ENCODE peak calls at places on chromosome 5, in eight cellular contexts. E is fibroblast of mammary gland; G is fibroblast of lung; U is testis; Q is IMR-90; Y is CD8-positive, alpha-beta T cell; Z is uterus; K is left ventricle myocardium inferior. V is an unnamed sample.

GRCh38 chr5:131999991-132000490 is 11.4 kb downstream of the ACSL6 start:
- DNase-seq in E (no peak), G (no peak), U (no peak), Q (no peak), Y (no peak), Z (no peak), K (no peak), V (no peak)

GRCh38 chr5:116380615-116381014 is 194.0 kb downstream of the SEMA6A start:
- DNase-seq in E (no peak), G (no peak), U (no peak), Q (no peak), Y (no peak), Z (no peak), K (no peak), V (no peak)

GRCh38 chr5:42621662-42622061 is 135.0 kb upstream of the CCDC152 start:
- DNase-seq in E (no peak), G (peak; percentile 55), U (no peak), Q (peak; percentile 7), Y (no peak), Z (no peak), K (no peak), V (no peak)

GRCh38 chr5:176614805-176615478 is 5.0 kb upstream of the GPRIN1 start:
- DNase-seq in E (peak; percentile 77), G (peak; percentile 76), U (no peak), Q (peak; percentile 88), Y (no peak), Z (no peak), K (no peak), V (peak; percentile 82)

GRCh38 chr5:78638423-78638822 is 10.1 kb downstream of the LHFPL2 start:
- DNase-seq in E (peak; percentile 98), G (peak; percentile 97), U (peak; percentile 87), Q (peak; percentile 92), Y (no peak), Z (peak; percentile 79), K (peak; percentile 45), V (peak; percentile 98)

GRCh38 chr5:149618581-149619248 is 37.4 kb downstream of the ARHGEF37 start:
- DNase-seq in E (peak; percentile 72), G (peak; percentile 58), U (peak; percentile 60), Q (peak; percentile 72), Y (no peak), Z (no peak), K (no peak), V (peak; percentile 86)

GRCh38 chr5:179142434-179143198 is 82.4 kb downstream of the ZNF354C start:
- DNase-seq in E (peak; percentile 73), G (peak; percentile 80), U (no peak), Q (peak; percentile 87), Y (no peak), Z (no peak), K (no peak), V (peak; percentile 6)

GRCh38 chr5:43313854-43314457 is 744 bp upstream of the HMGCS1 start:
- DNase-seq in E (peak; percentile 57), G (peak; percentile 20), U (peak; percentile 26), Q (no peak), Y (no peak), Z (peak; percentile 28), K (no peak), V (peak; percentile 28)

GRCh38 chr5:135623186-135623715 is 44.5 kb upstream of the CXCL14 start:
- DNase-seq in E (no peak), G (no peak), U (no peak), Q (no peak), Y (no peak), Z (no peak), K (no peak), V (no peak)

GRCh38 chr5:2634399-2635176 is 116.9 kb downstream of the IRX2 start:
- DNase-seq in E (no peak), G (no peak), U (no peak), Q (no peak), Y (no peak), Z (no peak), K (no peak), V (no peak)

GRCh38 chr5:103036601-103037000 is 83.3 kb downstream of the GIN1 start:
- DNase-seq in E (peak; percentile 52), G (no peak), U (no peak), Q (no peak), Y (no peak), Z (no peak), K (no peak), V (no peak)

GRCh38 chr5:11719888-11720481 is 184.3 kb downstream of the CTNND2 start:
- DNase-seq in E (peak; percentile 34), G (peak; percentile 37), U (peak; percentile 83), Q (no peak), Y (no peak), Z (no peak), K (peak; percentile 20), V (peak; percentile 77)

GRCh38 chr5:43425965-43426364 is 13.8 kb upstream of the CCL28 start:
- DNase-seq in E (peak; percentile 82), G (peak; percentile 98), U (no peak), Q (peak; percentile 80), Y (no peak), Z (no peak), K (no peak), V (peak; percentile 97)

GRCh38 chr5:119179857-119180641 is 109.2 kb downstream of the DMXL1 start:
- DNase-seq in E (peak; percentile 38), G (peak; percentile 39), U (no peak), Q (peak; percentile 52), Y (no peak), Z (no peak), K (no peak), V (peak; percentile 4)

GRCh38 chr5:178640331-178641045 is 13.6 kb upstream of the CLK4 start:
- DNase-seq in E (no peak), G (no peak), U (no peak), Q (no peak), Y (no peak), Z (no peak), K (no peak), V (peak; percentile 53)

GRCh38 chr5:23820764-23821471 is 313.5 kb downstream of the PRDM9 start:
- DNase-seq in E (peak; percentile 72), G (peak; percentile 15), U (no peak), Q (peak; percentile 1), Y (no peak), Z (no peak), K (no peak), V (peak; percentile 78)

GRCh38 chr5:134874831-134875655 is 872 bp downstream of the TXNDC15 start:
- DNase-seq in E (peak; percentile 92), G (peak; percentile 88), U (peak; percentile 80), Q (peak; percentile 88), Y (no peak), Z (peak; percentile 77), K (peak; percentile 66), V (peak; percentile 79)

GRCh38 chr5:664343-664993 is 28.7 kb downstream of the TPPP start:
- DNase-seq in E (no peak), G (no peak), U (no peak), Q (no peak), Y (no peak), Z (no peak), K (no peak), V (no peak)

GRCh38 chr5:82793808-82794419 is 283.3 kb downstream of the TMEM167A start:
- DNase-seq in E (peak; percentile 50), G (peak; percentile 6), U (peak; percentile 60), Q (peak; percentile 20), Y (no peak), Z (no peak), K (no peak), V (peak; percentile 60)

GRCh38 chr5:176994460-176995121 is 12.0 kb downstream of the UIMC1 start:
- DNase-seq in E (peak; percentile 60), G (peak; percentile 88), U (peak; percentile 64), Q (peak; percentile 60), Y (no peak), Z (no peak), K (peak; percentile 29), V (peak; percentile 75)

GRCh38 chr5:178312900-178313299 is 80.3 kb upstream of the PHYKPL start:
- DNase-seq in E (peak; percentile 4), G (no peak), U (no peak), Q (no peak), Y (no peak), Z (no peak), K (no peak), V (peak; percentile 56)

GRCh38 chr5:178590141-178590923 is at the start of gene COL23A1:
- DNase-seq in E (peak; percentile 37), G (peak; percentile 60), U (peak; percentile 76), Q (peak; percentile 43), Y (no peak), Z (peak; percentile 30), K (peak; percentile 72), V (no peak)

DNA sequence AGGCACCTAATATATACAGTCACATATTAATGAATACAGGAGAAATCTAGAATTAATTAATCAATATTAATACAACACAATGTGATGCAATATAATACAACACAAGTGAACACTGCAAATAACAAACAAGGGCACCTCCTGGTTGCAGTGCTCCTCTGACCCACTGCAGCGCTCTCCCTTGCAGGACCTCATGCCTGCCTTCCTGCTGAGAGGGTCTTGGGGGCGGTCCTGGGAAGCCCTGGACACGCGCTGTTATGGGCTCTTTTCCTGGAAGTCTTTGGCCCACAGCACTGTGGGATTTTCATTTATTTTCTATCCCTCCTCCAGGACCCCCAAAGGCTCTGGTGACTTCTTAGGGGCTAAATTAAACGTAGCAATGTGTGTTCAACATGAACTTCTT is 485.8 kb downstream of the IRX1 start:
- DNase-seq in E (no peak), G (no peak), U (no peak), Q (no peak), Y (no peak), Z (no peak), K (no peak), V (no peak)
- TF ChIP-seq CTCF in E (no peak), G (no peak), U (no peak), Q (no peak), Y (no peak), Z (no peak), K (no peak), V (no peak)

GRCh38 chr5:55402199-55402598 is 94.4 kb downstream of the MTREX start:
- DNase-seq in E (no peak), G (no peak), U (no peak), Q (no peak), Y (no peak), Z (no peak), K (no peak), V (peak; percentile 2)
- TF ChIP-seq CTCF in E (peak; percentile 15), G (peak; percentile 14), U (no peak), Q (no peak), Y (no peak), Z (no peak), K (peak; percentile 22), V (no peak)

GRCh38 chr5:128081111-128081865 is 2.3 kb upstream of the SLC12A2 start:
- DNase-seq in E (peak; percentile 34), G (peak; percentile 12), U (no peak), Q (no peak), Y (no peak), Z (no peak), K (no peak), V (peak; percentile 42)
- TF ChIP-seq CTCF in E (peak; percentile 28), G (peak; percentile 28), U (no peak), Q (peak; percentile 16), Y (no peak), Z (peak; percentile 18), K (no peak), V (peak; percentile 21)

GRCh38 chr5:58496488-58496887 is 5.3 kb downstream of the GAPT start:
- DNase-seq in E (no peak), G (no peak), U (no peak), Q (no peak), Y (no peak), Z (no peak), K (no peak), V (peak; percentile 9)
- TF ChIP-seq CTCF in E (peak; percentile 33), G (peak; percentile 16), U (no peak), Q (peak; percentile 1), Y (no peak), Z (no peak), K (peak; percentile 21), V (no peak)

GRCh38 chr5:73363911-73364730 is 84.5 kb downstream of the FOXD1 start:
- DNase-seq in E (peak; percentile 68), G (peak; percentile 83), U (no peak), Q (peak; percentile 80), Y (no peak), Z (no peak), K (no peak), V (peak; percentile 82)
- TF ChIP-seq CTCF in E (peak; percentile 1), G (no peak), U (no peak), Q (peak; percentile 48), Y (no peak), Z (no peak), K (no peak), V (no peak)

V was measured in MCF 10A.